ENCODE peak calls at places on chromosome 21, in nine cellular contexts. J is mesenteric fat pad, K is heart right ventricle, G is NCI-H2227 treated with DMSO at 0.1 percent for 48 hours, H is SJSA1, O is heart left ventricle, U is neuronal stem cell, D is AG09319, N is NCI-H146. F is an unnamed sample.

GRCh38 chr21:41960386-41960785 is 6.6 kb upstream of the C2CD2 start:
- DNase-seq in D (no peak), H (no peak), N (no peak), O (no peak), U (no peak), G (no peak), K (no peak), J (peak; percentile 57), F (no peak)

GRCh38 chr21:27268290-27268689 is 301.4 kb upstream of the ADAMTS5 start:
- DNase-seq in H (peak; percentile 57), D (no peak), N (no peak), O (no peak), K (no peak), G (no peak), U (no peak), J (no peak), F (no peak)

GRCh38 chr21:28636988-28637691 is 355.5 kb downstream of the LTN1 start:
- DNase-seq in O (no peak), H (peak; percentile 90), N (no peak), U (no peak), G (no peak), J (no peak), K (no peak), D (peak; percentile 57), F (no peak)

GRCh38 chr21:34574581-34574980 is 40.3 kb downstream of the RCAN1 start:
- DNase-seq in U (no peak), G (no peak), N (no peak), H (no peak), J (no peak), O (no peak), D (no peak), K (no peak), F (no peak)

GRCh38 chr21:42683371-42684108 is 30.1 kb downstream of the PDE9A start:
- DNase-seq in H (peak; percentile 57), O (no peak), G (no peak), D (no peak), U (no peak), N (no peak), J (no peak), K (no peak), F (no peak)

GRCh38 chr21:31731112-31731801 is 661 bp downstream of the SCAF4 start:
- DNase-seq in J (peak; percentile 91), G (no peak), O (peak; percentile 54), K (peak; percentile 34), N (peak; percentile 35), U (peak; percentile 47), H (peak; percentile 37), D (no peak), F (peak; percentile 63)

GRCh38 chr21:42829954-42830353 is 49.4 kb downstream of the WDR4 start:
- DNase-seq in J (peak; percentile 35), H (no peak), G (no peak), N (no peak), K (no peak), O (no peak), U (no peak), D (no peak), F (no peak)

GRCh38 chr21:15191342-15191741 is 126.5 kb upstream of the NRIP1 start:
- DNase-seq in U (no peak), D (no peak), J (no peak), G (no peak), K (no peak), H (no peak), O (no peak), N (no peak), F (no peak)

GRCh38 chr21:45811136-45811535 is 167.6 kb downstream of the PCBP3 start:
- DNase-seq in K (no peak), G (no peak), H (no peak), O (no peak), U (no peak), D (no peak), N (no peak), J (no peak), F (no peak)

GRCh38 chr21:41783476-41784150 is 16.8 kb upstream of the RIPK4 start:
- DNase-seq in O (no peak), K (no peak), D (no peak), U (no peak), G (peak; percentile 81), H (peak; percentile 72), J (no peak), N (peak; percentile 94), F (no peak)

GRCh38 chr21:41977034-41977950 is 23.5 kb upstream of the C2CD2 start:
- DNase-seq in N (no peak), U (no peak), D (no peak), O (no peak), K (no peak), J (peak; percentile 79), G (no peak), H (no peak), F (no peak)

GRCh38 chr21:45417256-45417950 is 12.4 kb downstream of the COL18A1 start:
- DNase-seq in O (peak; percentile 17), H (no peak), D (no peak), J (no peak), G (no peak), N (no peak), U (no peak), K (no peak), F (no peak)

GRCh38 chr21:42572906-42573495 is 59.3 kb downstream of the SLC37A1 start:
- DNase-seq in N (no peak), G (no peak), H (no peak), U (no peak), K (no peak), J (peak; percentile 79), D (no peak), O (peak; percentile 6), F (no peak)

GRCh38 chr21:32336711-32337110 is 38.1 kb downstream of the MRAP start:
- DNase-seq in G (no peak), O (no peak), U (no peak), J (no peak), H (no peak), N (no peak), K (no peak), D (no peak), F (no peak)

GRCh38 chr21:32412162-32412997 is at the start of gene EVA1C:
- DNase-seq in G (peak; percentile 24), H (peak; percentile 62), K (peak; percentile 80), O (peak; percentile 82), U (no peak), D (no peak), N (peak; percentile 40), J (peak; percentile 92), F (peak; percentile 20)

GRCh38 chr21:44846485-44847260 is 26.8 kb downstream of the PTTG1IP start:
- DNase-seq in H (no peak), D (no peak), N (no peak), G (no peak), K (no peak), U (no peak), J (peak; percentile 91), O (peak; percentile 65), F (no peak)

GRCh38 chr21:29423051-29423450 is 124.3 kb downstream of the BACH1 start:
- DNase-seq in N (no peak), K (no peak), D (no peak), O (no peak), H (no peak), G (peak; percentile 83), U (no peak), J (no peak), F (no peak)

GRCh38 chr21:31873275-31873695 is 465 bp downstream of the HUNK start:
- DNase-seq in N (peak; percentile 33), G (peak; percentile 58), O (no peak), J (peak; percentile 84), U (peak; percentile 56), H (peak; percentile 53), D (no peak), K (no peak), F (peak; percentile 57)

GRCh38 chr21:17491716-17492414 is 21.0 kb upstream of the CXADR start:
- DNase-seq in N (no peak), J (no peak), U (no peak), H (peak; percentile 70), D (peak; percentile 88), G (no peak), K (peak; percentile 13), O (peak; percentile 41), F (no peak)

GRCh38 chr21:15774590-15774989 is 44.8 kb downstream of the USP25 start:
- DNase-seq in G (no peak), K (no peak), J (no peak), U (no peak), D (no peak), O (no peak), N (no peak), H (no peak), F (no peak)

GRCh38 chr21:42613756-42614155 is 39.7 kb upstream of the PDE9A start:
- DNase-seq in U (no peak), J (peak; percentile 67), N (no peak), K (no peak), D (no peak), H (no peak), G (no peak), O (no peak), F (no peak)

GRCh38 chr21:44012474-44013379 is 618 bp downstream of the TRAPPC10 start:
- DNase-seq in J (peak; percentile 93), U (peak; percentile 71), O (peak; percentile 68), H (peak; percentile 41), N (peak; percentile 49), D (no peak), K (peak; percentile 53), G (peak; percentile 29), F (peak; percentile 81)

GRCh38 chr21:37358392-37358791 is 8.2 kb upstream of the DYRK1A start:
- DNase-seq in J (no peak), H (no peak), U (no peak), G (no peak), D (no peak), O (no peak), K (no peak), N (no peak), F (peak; percentile 71)

GRCh38 chr21:37915516-37915915 is 741 bp downstream of the KCNJ6 start:
- DNase-seq in D (no peak), N (no peak), U (no peak), H (peak; percentile 9), J (no peak), O (no peak), K (no peak), G (no peak), F (peak; percentile 11)

GRCh38 chr21:45864436-45864835 is 117.1 kb upstream of the COL6A1 start:
- DNase-seq in U (no peak), N (no peak), D (no peak), J (no peak), G (no peak), H (peak; percentile 34), O (no peak), K (no peak), F (no peak)

GRCh38 chr21:44615881-44616590 is 4.2 kb downstream of the KRTAP10-8 start:
- DNase-seq in U (no peak), O (no peak), G (no peak), K (no peak), N (peak; percentile 75), D (no peak), H (no peak), J (peak; percentile 78), F (no peak)

GRCh38 chr21:14602418-14602987 is 56.4 kb upstream of the SAMSN1 start:
- DNase-seq in U (no peak), G (no peak), N (no peak), K (no peak), H (no peak), D (no peak), J (no peak), O (no peak), F (no peak)

GRCh38 chr21:17903029-17903806 is 84.1 kb upstream of the C21orf91 start:
- DNase-seq in N (no peak), K (no peak), H (peak; percentile 19), U (no peak), J (no peak), O (no peak), D (no peak), G (peak; percentile 52), F (no peak)

GRCh38 chr21:34808569-34809204 is 139.9 kb downstream of the CLIC6 start:
- DNase-seq in D (no peak), K (no peak), H (no peak), O (no peak), G (no peak), N (no peak), J (no peak), U (no peak), F (no peak)

GRCh38 chr21:44601596-44602473 is 1.4 kb downstream of the KRTAP10-7 start:
- DNase-seq in J (no peak), H (no peak), G (no peak), N (peak; percentile 24), D (no peak), K (no peak), O (no peak), U (no peak), F (no peak)

GRCh38 chr21:45074818-45075605 is 632 bp downstream of the ADARB1 start:
- DNase-seq in U (peak; percentile 39), G (no peak), H (peak; percentile 43), D (no peak), O (peak; percentile 40), K (no peak), J (peak; percentile 89), N (no peak), F (peak; percentile 29)

F was measured in endothelial cell.